ENCODE peak calls at places on chromosomes 3 and 15, in eight cellular contexts. Q is heart left ventricle, X is IMR-90, U is body of pancreas, V is transverse colon, T is right lobe of liver, R is spleen, F is ovary. Y is an unnamed sample.

GRCh38 chr3:145182196-145182911 is 978.6 kb downstream of the PLOD2 start:
- DNase-seq in Q (no peak), X (no peak), U (no peak), V (no peak), T (no peak), R (no peak), F (no peak), Y (no peak)

GRCh38 chr3:148863297-148863696 is 1.8 kb upstream of the CPA3 start:
- DNase-seq in Q (no peak), X (no peak), U (no peak), V (no peak), T (no peak), R (no peak), F (no peak), Y (no peak)

GRCh38 chr3:53996153-53996861 is 104.6 kb upstream of the SELENOK start:
- DNase-seq in Q (no peak), X (no peak), U (no peak), V (peak; percentile 10), T (no peak), R (no peak), F (no peak), Y (no peak)

GRCh38 chr3:195522254-195523023 is 20.7 kb downstream of the PPP1R2 start:
- DNase-seq in Q (no peak), X (peak; percentile 35), U (no peak), V (no peak), T (no peak), R (no peak), F (no peak), Y (no peak)

GRCh38 chr15:49421991-49422390 is 1.1 kb upstream of the FGF7 start:
- DNase-seq in Q (no peak), X (peak; percentile 81), U (peak; percentile 39), V (peak; percentile 24), T (peak; percentile 27), R (peak; percentile 37), F (peak; percentile 68), Y (no peak)

GRCh38 chr3:57998366-57999283 is 9.6 kb upstream of the FLNB start:
- DNase-seq in Q (no peak), X (peak; percentile 81), U (peak; percentile 41), V (peak; percentile 50), T (no peak), R (no peak), F (no peak), Y (no peak)

GRCh38 chr3:57227204-57227929 is at the start of gene APPL1:
- DNase-seq in Q (peak; percentile 95), X (peak; percentile 85), U (peak; percentile 91), V (peak; percentile 95), T (peak; percentile 96), R (peak; percentile 98), F (peak; percentile 93), Y (peak; percentile 18)

GRCh38 chr15:94324117-94324826 is 92.9 kb downstream of the MCTP2 start:
- DNase-seq in Q (peak; percentile 48), X (peak; percentile 65), U (peak; percentile 58), V (peak; percentile 68), T (no peak), R (no peak), F (peak; percentile 56), Y (no peak)

GRCh38 chr3:184172681-184173373 is 1.8 kb upstream of the AP2M1 start:
- DNase-seq in Q (no peak), X (peak; percentile 88), U (no peak), V (no peak), T (no peak), R (no peak), F (no peak), Y (no peak)

GRCh38 chr15:65377105-65377975 is 462 bp downstream of the IGDCC3 start:
- DNase-seq in Q (no peak), X (no peak), U (no peak), V (no peak), T (no peak), R (no peak), F (no peak), Y (no peak)

GRCh38 chr3:74861211-74861610 is 246.8 kb upstream of the CNTN3 start:
- DNase-seq in Q (no peak), X (no peak), U (no peak), V (no peak), T (no peak), R (no peak), F (no peak), Y (no peak)

GRCh38 chr3:197394464-197395321 is 96.3 kb upstream of the DLG1 start:
- DNase-seq in Q (peak; percentile 68), X (peak; percentile 99), U (no peak), V (no peak), T (no peak), R (peak; percentile 41), F (peak; percentile 62), Y (no peak)

GRCh38 chr15:74525946-74526345 is 15.1 kb upstream of the ARID3B start:
- DNase-seq in Q (no peak), X (peak; percentile 90), U (no peak), V (no peak), T (no peak), R (no peak), F (no peak), Y (no peak)

GRCh38 chr3:189272500-189273119 is 100.8 kb downstream of the TPRG1 start:
- DNase-seq in Q (no peak), X (no peak), U (no peak), V (no peak), T (no peak), R (no peak), F (no peak), Y (no peak)

GRCh38 chr3:24400015-24400414 is 94.6 kb downstream of the THRB start:
- DNase-seq in Q (no peak), X (no peak), U (no peak), V (no peak), T (no peak), R (no peak), F (no peak), Y (no peak)

GRCh38 chr15:45668386-45668785 is 33.6 kb downstream of the SQOR start:
- DNase-seq in Q (no peak), X (no peak), U (no peak), V (no peak), T (no peak), R (no peak), F (no peak), Y (no peak)

GRCh38 chr15:65062061-65062460 is 5.7 kb downstream of the RASL12 start:
- DNase-seq in Q (no peak), X (no peak), U (no peak), V (no peak), T (no peak), R (peak; percentile 23), F (no peak), Y (no peak)

DNA sequence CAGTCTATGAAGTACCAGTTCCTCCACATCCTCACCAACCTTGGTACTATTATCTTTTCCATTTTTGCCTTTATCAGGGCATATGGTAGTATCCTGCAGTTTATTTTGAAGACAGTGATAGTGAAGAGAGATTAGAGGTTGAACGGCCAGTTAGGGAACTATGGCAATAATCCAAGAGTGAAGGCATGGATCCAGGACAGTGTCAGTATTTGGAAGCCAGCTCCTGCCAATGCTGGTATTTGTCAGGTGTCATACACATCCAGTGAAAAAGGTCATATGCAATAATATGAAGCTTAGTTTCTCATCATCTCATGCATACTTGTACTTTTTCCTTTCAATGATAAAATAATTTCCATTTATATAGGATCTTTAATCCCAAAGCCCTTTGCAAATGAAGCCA is 56.8 kb upstream of the KCNMB2 start:
- DNase-seq in Q (no peak), X (no peak), U (no peak), V (no peak), T (no peak), R (no peak), F (no peak), Y (no peak)
- H3K27me3 ChIP-seq in Q (no peaks in the 10 kb centered on the region), X (no peaks in the 10 kb centered on the region), U (no peaks in the 10 kb centered on the region), V (no peaks in the 10 kb centered on the region), T (no peaks in the 10 kb centered on the region), R (no peaks in the 10 kb centered on the region), F (no peaks in the 10 kb centered on the region), Y (no peaks in the 10 kb centered on the region)

GRCh38 chr15:58065011-58065444 is 483 bp downstream of the ALDH1A2 start:
- DNase-seq in Q (peak; percentile 27), X (no peak), U (peak; percentile 13), V (peak; percentile 8), T (peak; percentile 50), R (peak; percentile 75), F (peak; percentile 16), Y (no peak)

GRCh38 chr15:58064119-58065010 is 1.1 kb downstream of the ALDH1A2 start:
- DNase-seq in Q (no peak), X (no peak), U (no peak), V (no peak), T (no peak), R (no peak), F (no peak), Y (no peak)

GRCh38 chr15:58065445-58066041 is at the start of gene ALDH1A2:
- DNase-seq in Q (peak; percentile 47), X (no peak), U (peak; percentile 16), V (peak; percentile 8), T (peak; percentile 53), R (peak; percentile 76), F (peak; percentile 45), Y (no peak)

GRCh38 chr15:58063612-58064011 is 1.9 kb downstream of the ALDH1A2 start:
- DNase-seq in Q (no peak), X (no peak), U (no peak), V (no peak), T (no peak), R (no peak), F (no peak), Y (no peak)

DNA sequence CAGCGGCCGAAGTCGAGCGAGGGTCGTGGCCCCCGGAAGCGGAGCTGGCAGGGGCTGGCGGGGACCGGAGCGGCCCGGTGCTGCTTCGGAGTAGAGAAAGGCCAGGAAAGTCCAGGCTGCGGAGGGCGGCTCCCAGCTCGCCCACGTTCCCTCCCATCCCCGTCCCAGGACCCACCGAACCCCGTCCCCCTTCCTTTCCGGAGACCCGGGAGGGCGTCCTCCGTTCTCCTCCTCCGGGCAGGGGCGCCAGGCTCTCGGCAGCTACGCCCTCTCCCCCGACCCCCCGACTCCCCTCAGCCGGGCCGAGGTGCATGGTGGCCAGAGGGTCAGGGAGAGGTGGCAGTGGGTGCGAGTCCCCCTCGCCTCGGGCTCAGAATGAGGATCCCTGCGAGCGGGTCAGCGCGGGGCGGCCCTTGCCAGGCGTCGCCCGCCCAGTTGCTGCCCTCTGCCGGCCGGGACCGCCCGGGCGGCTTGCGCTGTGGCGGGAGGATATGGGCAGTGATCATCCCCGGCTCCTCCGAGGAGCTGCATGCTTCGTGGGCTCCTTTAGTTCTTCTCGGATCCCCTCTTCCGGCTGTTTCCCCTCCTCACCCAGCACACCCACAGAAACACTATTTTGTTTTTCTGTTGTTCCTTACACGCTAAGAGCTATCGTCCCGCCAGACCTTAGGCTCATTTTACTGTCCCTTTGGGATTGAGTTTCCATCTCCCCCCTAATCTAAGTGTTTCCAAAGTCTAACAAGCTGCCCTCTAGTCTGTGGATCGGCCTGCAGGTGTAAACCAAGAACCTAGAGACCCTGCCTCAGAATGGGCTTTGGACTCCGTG is 744 bp upstream of the ALDH1A2 start:
- DNase-seq in Q (peak; percentile 69), X (peak; percentile 4), U (peak; percentile 62), V (peak; percentile 66), T (peak; percentile 73), R (peak; percentile 92), F (peak; percentile 72), Y (no peak)
- H3K4me3 ChIP-seq in Q (peak overlapping the region; percentile 39), X (peak overlapping the region; percentile 34), U (no peak overlapping the region), V (peak overlapping the region; percentile 32), T (peak overlapping the region; percentile 29), R (peak overlapping the region; percentile 53), F (peak overlapping the region; percentile 58), Y (peak overlapping the region; percentile 24)

GRCh38 chr3:115147329-115148141 is 447 bp upstream of the ZBTB20 start:
- DNase-seq in Q (peak; percentile 99), X (peak; percentile 100), U (peak; percentile 99), V (peak; percentile 98), T (peak; percentile 99), R (peak; percentile 99), F (peak; percentile 99), Y (peak; percentile 100)
- TF ChIP-seq POLR2A in Q (peak; percentile 87), X (peak; percentile 89), U (peak; percentile 84), V (peak; percentile 89), T (peak; percentile 91), R (no peak), F (peak; percentile 83), Y (no peak)

GRCh38 chr15:82058517-82059204 is 12.8 kb upstream of the MEX3B start:
- DNase-seq in Q (no peak), X (no peak), U (no peak), V (no peak), T (no peak), R (no peak), F (no peak), Y (no peak)
- H3K27me3 ChIP-seq in Q (peaks cover 4% of the 10 kb centered on the region), X (peaks cover 40% of the 10 kb centered on the region), U (peaks cover 7% of the 10 kb centered on the region), V (peaks cover 80% of the 10 kb centered on the region), T (no peaks in the 10 kb centered on the region), R (peaks cover 57% of the 10 kb centered on the region), F (no peaks in the 10 kb centered on the region), Y (peaks cover 99% of the 10 kb centered on the region)

Y was measured in esophagus squamous epithelium.